ENCODE peak calls at places on chromosomes 16 and 17, in seven cellular contexts. E is AG04449; H is T47D; M is RWPE1; O is NCI-H1436; U is naive thymus-derived CD8-positive, alpha-beta T cell; D is right cardiac atrium. B is an unnamed sample.
A peak's percentile ranks its signal among the peaks of the same experiment; 100 is the strongest.

GRCh38 chr16:82439678-82440293 is 187.0 kb upstream of the CDH13 start:
- DNase-seq in E (no peak), H (no peak), M (peak; percentile 38), O (no peak), U (no peak), D (no peak), B (no peak)

GRCh38 chr17:70355185-70355584 is 185.9 kb downstream of the KCNJ2 start:
- DNase-seq in E (no peak), H (no peak), M (no peak), O (no peak), U (no peak), D (no peak), B (no peak)

GRCh38 chr17:4479982-4480751 is 18.5 kb upstream of the SPNS2 start:
- DNase-seq in E (no peak), H (no peak), M (no peak), O (no peak), U (no peak), D (no peak), B (no peak)

GRCh38 chr16:4505356-4506153 is 29.4 kb downstream of the HMOX2 start:
- DNase-seq in E (no peak), H (no peak), M (no peak), O (no peak), U (peak; percentile 83), D (no peak), B (peak; percentile 95)

GRCh38 chr17:75105269-75106080 is 4.3 kb upstream of the ARMC7 start:
- DNase-seq in E (no peak), H (peak; percentile 88), M (peak; percentile 58), O (peak; percentile 63), U (no peak), D (peak; percentile 56), B (no peak)

GRCh38 chr16:47096297-47096696 is 47.4 kb downstream of the NETO2 start:
- DNase-seq in E (no peak), H (no peak), M (no peak), O (no peak), U (no peak), D (no peak), B (no peak)

GRCh38 chr17:76688165-76688622 is 22.6 kb downstream of the MXRA7 start:
- DNase-seq in E (no peak), H (no peak), M (no peak), O (no peak), U (no peak), D (peak; percentile 68), B (no peak)

GRCh38 chr17:59769891-59770290 is 62.4 kb downstream of the VMP1 start:
- DNase-seq in E (no peak), H (no peak), M (peak; percentile 41), O (no peak), U (no peak), D (no peak), B (no peak)

GRCh38 chr16:83878838-83879237 is 20.1 kb upstream of the MLYCD start:
- DNase-seq in E (no peak), H (no peak), M (peak; percentile 59), O (no peak), U (no peak), D (no peak), B (no peak)

GRCh38 chr16:69471121-69471520 is 46.7 kb downstream of the CYB5B start:
- DNase-seq in E (no peak), H (no peak), M (no peak), O (no peak), U (no peak), D (no peak), B (no peak)

GRCh38 chr16:649646-650045 is 481 bp downstream of the WDR90 start:
- DNase-seq in E (no peak), H (no peak), M (no peak), O (no peak), U (no peak), D (no peak), B (no peak)

GRCh38 chr17:31310877-31311276 is 3.0 kb downstream of the EVI2B start:
- DNase-seq in E (no peak), H (no peak), M (no peak), O (no peak), U (no peak), D (no peak), B (no peak)

GRCh38 chr16:68116256-68116853 is 31.2 kb downstream of the NFATC3 start:
- DNase-seq in E (no peak), H (peak; percentile 51), M (peak; percentile 29), O (no peak), U (no peak), D (no peak), B (no peak)

GRCh38 chr17:77326636-77327035 is 185.9 kb downstream of the SEC14L1 start:
- DNase-seq in E (no peak), H (no peak), M (no peak), O (no peak), U (no peak), D (no peak), B (no peak)

GRCh38 chr17:46202482-46202881 is 9.3 kb upstream of the KANSL1 start:
- DNase-seq in E (no peak), H (no peak), M (no peak), O (no peak), U (no peak), D (no peak), B (no peak)

GRCh38 chr16:86854058-86854621 is 275.8 kb downstream of the FOXL1 start:
- DNase-seq in E (peak; percentile 82), H (no peak), M (no peak), O (no peak), U (no peak), D (no peak), B (no peak)

GRCh38 chr16:12868788-12869187 is 32.6 kb upstream of the SHISA9 start:
- DNase-seq in E (no peak), H (no peak), M (no peak), O (no peak), U (no peak), D (no peak), B (no peak)

GRCh38 chr16:86531641-86532525 is 21.6 kb downstream of the FOXF1 start:
- DNase-seq in E (no peak), H (no peak), M (no peak), O (no peak), U (no peak), D (no peak), B (no peak)

GRCh38 chr17:38883592-38884526 is 14.0 kb downstream of the LASP1 start:
- DNase-seq in E (no peak), H (no peak), M (no peak), O (no peak), U (no peak), D (no peak), B (no peak)

GRCh38 chr16:30941600-30942420 is 7.1 kb upstream of the ORAI3 start:
- DNase-seq in E (no peak), H (peak; percentile 81), M (peak; percentile 80), O (peak; percentile 47), U (peak; percentile 67), D (peak; percentile 74), B (peak; percentile 64)

B was measured in naive B cell.